ENCODE peak calls at places on chromosomes 3 and 15, in four cellular contexts. M, S, R and A are unnamed samples. For H3K36me3, the result is how much of the 10 kb centered on the place peaks cover.

GRCh38 chr15:95793226-95793625 is 537.3 kb upstream of the NR2F2 start:
- DNase-seq in M (no peak), S (no peak), R (no peak), A (no peak)

GRCh38 chr3:157082305-157082981 is 77.5 kb downstream of the CCNL1 start:
- DNase-seq in M (no peak), S (no peak), R (no peak), A (no peak)

GRCh38 chr15:70420421-70421196 is 322.9 kb upstream of the TLE3 start:
- DNase-seq in M (no peak), S (no peak), R (no peak), A (no peak)

GRCh38 chr15:68687136-68687735 is 108.4 kb downstream of the CORO2B start:
- DNase-seq in M (peak), S (no peak), R (no peak), A (no peak)

GRCh38 chr3:37262816-37263393 is 88.5 kb upstream of the LRRFIP2 start:
- DNase-seq in M (no peak), S (no peak), R (no peak), A (no peak)

GRCh38 chr15:26805470-26805869 is 32.6 kb upstream of the GABRB3 start:
- DNase-seq in M (no peak), S (no peak), R (no peak), A (no peak)

GRCh38 chr3:21294768-21295167 is 456.2 kb downstream of the ZNF385D start:
- DNase-seq in M (no peak), S (no peak), R (no peak), A (no peak)

GRCh38 chr3:4588410-4588809 is 95.3 kb downstream of the ITPR1 start:
- DNase-seq in M (no peak), S (no peak), R (no peak), A (no peak)

GRCh38 chr15:63860161-63860954 is 26.6 kb upstream of the HERC1 start:
- DNase-seq in M (no peak), S (no peak), R (no peak), A (no peak)

GRCh38 chr3:170476291-170476690 is 57.6 kb downstream of the CLDN11 start:
- DNase-seq in M (no peak), S (no peak), R (no peak), A (no peak)

GRCh38 chr3:160618363-160618762 is 53.0 kb upstream of the KPNA4 start:
- DNase-seq in M (no peak), S (no peak), R (no peak), A (peak)

GRCh38 chr3:184352897-184353545 is 8.4 kb downstream of the CLCN2 start:
- DNase-seq in M (peak), S (no peak), R (no peak), A (no peak)

GRCh38 chr15:51401872-51402517 is 60.5 kb downstream of the GLDN start:
- DNase-seq in M (no peak), S (peak), R (peak), A (peak)

GRCh38 chr15:80489030-80489594 is 84.9 kb downstream of the ARNT2 start:
- DNase-seq in M (no peak), S (no peak), R (no peak), A (no peak)

GRCh38 chr3:48194446-48195071 is 6.3 kb upstream of the CDC25A start:
- DNase-seq in M (no peak), S (peak), R (peak), A (peak)

GRCh38 chr3:185200639-185201038 is 47.8 kb upstream of the C3orf70 start:
- DNase-seq in M (no peak), S (no peak), R (no peak), A (no peak)

GRCh38 chr3:52600258-52600657 is 63.9 kb downstream of the UQCC5 start:
- DNase-seq in M (no peak), S (no peak), R (no peak), A (no peak)

GRCh38 chr3:122942937-122943827 is 84.4 kb downstream of the SEMA5B start:
- DNase-seq in M (peak), S (peak), R (peak), A (peak)

GRCh38 chr15:99143230-99143629 is 38.4 kb downstream of the SYNM start:
- DNase-seq in M (no peak), S (no peak), R (no peak), A (no peak)

GRCh38 chr3:85228966-85229365 is 270.2 kb downstream of the CADM2 start:
- DNase-seq in M (no peak), S (no peak), R (no peak), A (no peak)

GRCh38 chr15:90762109-90762508 is 45.0 kb downstream of the BLM start:
- DNase-seq in M (peak), S (peak), R (peak), A (peak)

GRCh38 chr15:75452968-75453702 is 1.6 kb upstream of the SIN3A start:
- DNase-seq in M (peak), S (peak), R (peak), A (peak)

GRCh38 chr3:61571516-61572336 is 10.4 kb downstream of the PTPRG start:
- DNase-seq in M (peak), S (no peak), R (peak), A (no peak)

GRCh38 chr15:45732544-45733130 is 97.8 kb downstream of the SQOR start:
- DNase-seq in M (no peak), S (peak), R (no peak), A (no peak)

GRCh38 chr3:148084931-148085330 is 612.8 kb upstream of the AGTR1 start:
- DNase-seq in M (no peak), S (no peak), R (no peak), A (no peak)

GRCh38 chr3:32249184-32249782 is 10.8 kb downstream of the CMTM8 start:
- DNase-seq in M (no peak), S (no peak), R (no peak), A (no peak)

GRCh38 chr15:40282144-40282869 is 557 bp downstream of the ANKRD63 start:
- DNase-seq in M (peak), S (no peak), R (no peak), A (peak)

DNA sequence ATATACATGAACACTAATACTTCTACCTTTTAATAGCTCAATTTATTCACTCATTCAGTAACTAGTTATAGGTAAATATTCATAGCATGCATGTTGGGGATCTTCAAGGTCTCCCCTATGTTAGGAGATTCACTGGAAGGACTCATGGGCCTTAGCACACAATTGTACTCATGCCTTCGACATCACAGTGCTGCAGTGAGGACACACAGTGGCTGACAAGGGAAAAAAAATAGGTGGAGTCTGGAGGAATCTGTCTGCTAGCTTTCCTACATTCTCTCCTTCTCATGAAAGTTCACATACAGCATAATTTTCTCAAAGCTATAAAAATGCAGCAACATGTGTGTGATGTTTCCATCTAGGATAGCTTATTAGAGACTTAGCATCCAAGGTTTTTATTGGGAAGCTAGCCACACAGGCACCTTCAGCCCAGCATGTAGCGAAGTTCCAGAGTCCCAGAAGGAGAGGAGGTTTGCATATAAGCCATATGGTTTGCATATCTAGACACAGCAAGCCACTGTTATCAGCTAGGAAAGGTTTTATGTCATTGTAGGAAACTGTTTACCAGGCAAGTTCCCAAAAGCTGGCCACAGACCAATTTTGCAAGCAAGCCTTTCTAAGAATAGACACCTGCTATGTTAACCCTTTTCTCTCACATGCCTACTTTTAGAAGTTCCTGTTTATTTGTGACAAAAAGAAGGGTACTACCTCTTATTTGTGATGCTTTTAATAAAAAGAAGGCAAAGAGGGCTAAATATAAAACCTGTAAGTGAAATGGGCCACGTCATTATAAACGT is 46.4 kb downstream of the MORC1 start:
- DNase-seq in M (no peak), S (peak), R (no peak), A (no peak)
- TF ChIP-seq CTCF in M (no peak), S (no peak), R (no peak), A (no peak)

GRCh38 chr3:86991482-86991815 is 500 bp upstream of the VGLL3 start:
- DNase-seq in M (no peak), S (no peak), R (no peak), A (no peak)
- H3K4me3 ChIP-seq in M (peak), S (peak), R (peak), A (no peak)

GRCh38 chr15:72172796-72173195 is 24.8 kb downstream of the GRAMD2A start:
- DNase-seq in M (no peak), S (no peak), R (no peak), A (no peak)
- H3K36me3 ChIP-seq in M (under half), S (under half), R (under half), A (under half)

DNA sequence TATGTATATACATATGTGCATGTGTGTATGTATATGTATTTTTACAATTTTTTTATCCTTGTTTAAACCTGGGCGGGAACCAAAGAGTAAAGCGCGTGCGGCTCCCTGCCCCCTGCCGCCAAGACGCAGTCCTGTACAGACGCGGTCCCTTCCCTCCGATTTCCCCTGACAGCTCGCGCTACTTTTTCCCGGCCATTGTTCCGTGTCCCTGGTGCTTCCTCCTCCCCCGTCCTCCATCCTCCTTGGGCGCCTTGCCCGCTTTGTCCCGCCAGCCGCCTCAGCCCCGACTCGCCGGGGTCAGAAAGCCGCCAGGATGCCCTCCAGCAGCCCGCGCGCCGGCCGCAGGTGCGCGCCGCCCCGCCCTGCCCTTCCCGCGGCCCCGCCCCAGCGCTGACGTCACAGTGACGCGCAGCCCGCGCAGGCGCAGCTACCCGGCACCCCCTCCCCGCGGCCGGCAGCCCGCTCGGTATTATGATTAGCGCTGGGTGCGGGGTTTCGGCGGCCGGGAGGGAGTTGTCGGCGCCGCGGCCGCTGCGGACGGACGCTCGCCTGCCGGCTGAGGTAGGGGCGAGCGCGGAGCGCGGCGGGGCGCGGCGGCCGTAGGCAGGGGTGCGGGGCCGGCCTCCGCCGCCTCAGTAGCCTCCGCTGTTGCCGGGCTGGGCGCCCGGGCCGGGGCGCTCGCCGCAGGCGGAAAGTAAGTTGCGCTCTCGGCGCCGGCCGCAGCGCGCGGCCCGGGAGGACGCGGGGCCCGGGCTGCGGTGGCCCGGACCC is at the start of gene SNRK:
- DNase-seq in M (peak), S (peak), R (peak), A (peak)
- TF ChIP-seq CTCF in M (peak), S (peak), R (peak), A (peak)

DNA sequence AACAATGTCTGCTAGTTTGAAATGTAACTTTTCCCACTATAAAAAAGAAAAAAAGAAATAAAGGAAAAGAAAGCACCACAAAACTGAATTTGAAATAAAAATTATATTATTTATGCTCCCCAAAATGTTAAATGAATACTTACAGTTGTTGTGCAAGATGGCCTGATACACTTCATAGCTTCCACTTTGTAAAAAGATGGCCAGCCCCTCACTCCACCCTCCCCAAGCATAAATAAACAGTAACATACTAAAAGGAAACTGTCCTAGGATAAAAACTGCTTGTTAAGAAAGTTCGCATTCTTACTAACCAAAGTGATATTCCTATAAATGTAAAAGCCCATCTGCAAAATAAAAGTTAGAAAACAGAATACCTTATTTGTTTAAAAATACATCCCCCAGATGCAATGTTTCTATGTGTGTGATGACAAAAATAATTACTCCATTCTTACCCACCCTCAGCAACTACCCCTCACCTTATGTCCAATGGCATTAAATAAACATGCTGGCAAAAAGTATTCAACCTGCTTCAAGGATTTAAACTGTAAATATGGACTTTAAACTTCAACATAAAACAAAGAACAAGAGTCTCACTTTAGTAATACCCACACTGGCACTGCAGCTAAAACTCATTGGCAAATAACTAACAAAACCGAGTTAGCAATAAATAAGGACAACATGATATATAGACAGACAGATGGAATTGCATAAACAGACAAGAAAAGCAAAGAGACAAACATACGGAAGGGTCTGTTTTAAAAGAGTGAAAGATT is 47.8 kb downstream of the ZBTB20 start:
- DNase-seq in M (no peak), S (no peak), R (no peak), A (no peak)
- H3K4me3 ChIP-seq in M (peak), S (peak), R (peak), A (peak)